ENCODE peak calls at places on chromosomes 6 and 20, in five cellular contexts. One of them, this sample, is unnamed.
A peak's percentile ranks its signal among the peaks of the same experiment; 100 is the strongest.

GRCh38 chr6:80376411-80376810 is 269.9 kb downstream of the BCKDHB start:
- DNase-seq in IMR-90: peak; percentile 53
- DNase-seq in upper lobe of right lung: no peak
- DNase-seq in colonic mucosa: no peak
- DNase-seq in endodermal cell: no peak
- DNase-seq in this sample: no peak

GRCh38 chr6:145735356-145736165 is at the start of gene EPM2A:
- DNase-seq in IMR-90: peak; percentile 78
- DNase-seq in upper lobe of right lung: peak; percentile 95
- DNase-seq in colonic mucosa: peak; percentile 80
- DNase-seq in endodermal cell: peak; percentile 93
- DNase-seq in this sample: peak; percentile 88

GRCh38 chr6:134510121-134510520 is 192.2 kb upstream of the SGK1 start:
- DNase-seq in IMR-90: peak; percentile 85
- DNase-seq in upper lobe of right lung: no peak
- DNase-seq in colonic mucosa: no peak
- DNase-seq in endodermal cell: no peak
- DNase-seq in this sample: no peak

GRCh38 chr6:135334169-135334568 is 153.1 kb downstream of the MYB start:
- DNase-seq in IMR-90: peak; percentile 58
- DNase-seq in upper lobe of right lung: no peak
- DNase-seq in colonic mucosa: no peak
- DNase-seq in endodermal cell: no peak
- DNase-seq in this sample: no peak

GRCh38 chr6:153956807-153957206 is 82.2 kb upstream of the OPRM1 start:
- DNase-seq in IMR-90: no peak
- DNase-seq in upper lobe of right lung: no peak
- DNase-seq in colonic mucosa: no peak
- DNase-seq in endodermal cell: no peak
- DNase-seq in this sample: no peak

GRCh38 chr20:51931321-51931720 is 129.0 kb upstream of the SALL4 start:
- DNase-seq in IMR-90: no peak
- DNase-seq in upper lobe of right lung: no peak
- DNase-seq in colonic mucosa: no peak
- DNase-seq in endodermal cell: peak; percentile 54
- DNase-seq in this sample: no peak

GRCh38 chr6:137767931-137768690 is 98.9 kb upstream of the TNFAIP3 start:
- DNase-seq in IMR-90: peak; percentile 64
- DNase-seq in upper lobe of right lung: no peak
- DNase-seq in colonic mucosa: no peak
- DNase-seq in endodermal cell: no peak
- DNase-seq in this sample: no peak

GRCh38 chr6:166600932-166601331 is 14.5 kb upstream of the RAMACL start:
- DNase-seq in IMR-90: no peak
- DNase-seq in upper lobe of right lung: no peak
- DNase-seq in colonic mucosa: no peak
- DNase-seq in endodermal cell: peak; percentile 22
- DNase-seq in this sample: no peak

GRCh38 chr20:44603327-44603726 is 20.9 kb downstream of the PKIG start:
- DNase-seq in IMR-90: no peak
- DNase-seq in upper lobe of right lung: no peak
- DNase-seq in colonic mucosa: no peak
- DNase-seq in endodermal cell: no peak
- DNase-seq in this sample: no peak

GRCh38 chr20:21574443-21574842 is 60.6 kb upstream of the NKX2-2 start:
- DNase-seq in IMR-90: no peak
- DNase-seq in upper lobe of right lung: no peak
- DNase-seq in colonic mucosa: no peak
- DNase-seq in endodermal cell: no peak
- DNase-seq in this sample: no peak

DNA sequence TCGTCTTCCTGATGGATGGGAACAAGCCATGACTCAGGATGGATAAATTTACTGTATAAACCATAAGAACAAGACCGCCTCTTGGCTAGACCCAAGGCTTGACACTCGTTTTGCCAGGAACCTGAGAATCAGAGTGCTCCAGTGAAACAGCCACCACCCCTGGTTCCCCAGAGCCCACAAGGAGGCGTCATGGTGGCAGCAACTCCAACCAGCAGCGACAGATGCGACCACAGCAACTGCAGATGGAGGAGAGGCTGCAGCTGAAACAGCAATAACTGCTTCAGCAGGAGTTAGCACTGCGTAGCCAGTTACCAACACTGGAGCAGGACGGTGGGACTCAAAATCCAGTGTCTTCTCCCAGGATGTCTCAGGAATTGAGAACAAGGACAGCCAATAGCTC is 100.9 kb upstream of the SAMD5 start:
- DNase-seq in IMR-90: no peak
- DNase-seq in upper lobe of right lung: no peak
- DNase-seq in colonic mucosa: no peak
- DNase-seq in endodermal cell: peak; percentile 79
- DNase-seq in this sample: peak; percentile 30
- TF ChIP-seq CTCF in IMR-90: no peak
- TF ChIP-seq CTCF in upper lobe of right lung: no peak
- TF ChIP-seq CTCF in colonic mucosa: no peak
- TF ChIP-seq CTCF in endodermal cell: peak; percentile 70
- TF ChIP-seq CTCF in this sample: no peak

GRCh38 chr6:90294008-90294511 is 2.6 kb downstream of the BACH2 start:
- DNase-seq in IMR-90: no peak
- DNase-seq in upper lobe of right lung: no peak
- DNase-seq in colonic mucosa: no peak
- DNase-seq in endodermal cell: no peak
- DNase-seq in this sample: no peak

GRCh38 chr6:90294614-90294988 is 2.0 kb downstream of the BACH2 start:
- DNase-seq in IMR-90: no peak
- DNase-seq in upper lobe of right lung: no peak
- DNase-seq in colonic mucosa: no peak
- DNase-seq in endodermal cell: peak; percentile 58
- DNase-seq in this sample: no peak

GRCh38 chr6:90295854-90296345 is 743 bp downstream of the BACH2 start:
- DNase-seq in IMR-90: peak; percentile 68
- DNase-seq in upper lobe of right lung: peak; percentile 76
- DNase-seq in colonic mucosa: peak; percentile 66
- DNase-seq in endodermal cell: peak; percentile 84
- DNase-seq in this sample: peak; percentile 75

GRCh38 chr6:90296346-90297123 is at the start of gene BACH2:
- DNase-seq in IMR-90: peak; percentile 92
- DNase-seq in upper lobe of right lung: peak; percentile 93
- DNase-seq in colonic mucosa: peak; percentile 92
- DNase-seq in endodermal cell: peak; percentile 96
- DNase-seq in this sample: peak; percentile 90

DNA sequence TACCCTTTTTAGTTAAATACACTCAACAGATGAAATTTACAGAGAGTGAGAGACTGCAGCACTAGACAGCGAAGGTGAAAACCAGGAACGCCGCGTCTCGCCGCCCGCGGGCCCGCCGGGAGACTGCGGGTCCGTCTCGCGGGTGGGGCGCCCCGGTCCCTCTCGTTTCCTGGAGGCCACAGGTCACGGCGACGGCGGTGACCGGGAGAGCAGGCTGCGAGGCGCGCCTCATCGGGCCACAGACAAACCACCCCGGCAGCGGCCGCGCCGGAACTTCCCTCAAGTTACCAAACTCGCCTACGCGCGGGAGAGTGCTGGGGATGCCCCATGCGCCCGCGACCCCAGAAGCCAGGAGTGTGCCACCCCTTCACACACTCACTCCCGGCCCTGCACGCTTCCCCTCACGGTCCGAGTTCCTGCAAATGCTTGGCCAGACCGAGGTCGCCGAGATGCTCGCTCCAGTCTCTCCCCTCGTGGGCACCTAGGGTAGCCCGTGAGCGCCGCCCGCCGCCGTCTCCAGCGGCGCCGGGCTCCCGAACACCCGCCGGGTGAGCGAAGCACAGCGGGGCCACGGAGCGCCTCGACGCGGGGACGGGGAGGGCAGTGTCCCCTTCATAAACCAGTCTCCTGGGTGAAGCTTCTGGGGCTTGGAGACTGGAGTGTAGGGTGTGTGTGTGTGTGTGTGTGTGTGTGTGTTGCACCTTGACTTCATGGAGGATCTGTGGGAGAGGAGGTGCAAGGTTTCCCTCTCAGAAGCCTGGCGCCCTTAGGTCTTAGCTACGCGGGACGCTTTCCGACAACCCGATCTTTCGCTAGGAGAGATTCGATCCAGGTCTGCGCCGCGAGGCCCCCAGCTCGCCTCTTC is 1.4 kb downstream of the BACH2 start:
- DNase-seq in IMR-90: peak; percentile 43
- DNase-seq in upper lobe of right lung: peak; percentile 75
- DNase-seq in colonic mucosa: peak; percentile 28
- DNase-seq in endodermal cell: peak; percentile 68
- DNase-seq in this sample: peak; percentile 71
- TF ChIP-seq CTCF in IMR-90: peak; percentile 39
- TF ChIP-seq CTCF in upper lobe of right lung: no peak
- TF ChIP-seq CTCF in colonic mucosa: no peak
- TF ChIP-seq CTCF in endodermal cell: no peak
- TF ChIP-seq CTCF in this sample: no peak

DNA sequence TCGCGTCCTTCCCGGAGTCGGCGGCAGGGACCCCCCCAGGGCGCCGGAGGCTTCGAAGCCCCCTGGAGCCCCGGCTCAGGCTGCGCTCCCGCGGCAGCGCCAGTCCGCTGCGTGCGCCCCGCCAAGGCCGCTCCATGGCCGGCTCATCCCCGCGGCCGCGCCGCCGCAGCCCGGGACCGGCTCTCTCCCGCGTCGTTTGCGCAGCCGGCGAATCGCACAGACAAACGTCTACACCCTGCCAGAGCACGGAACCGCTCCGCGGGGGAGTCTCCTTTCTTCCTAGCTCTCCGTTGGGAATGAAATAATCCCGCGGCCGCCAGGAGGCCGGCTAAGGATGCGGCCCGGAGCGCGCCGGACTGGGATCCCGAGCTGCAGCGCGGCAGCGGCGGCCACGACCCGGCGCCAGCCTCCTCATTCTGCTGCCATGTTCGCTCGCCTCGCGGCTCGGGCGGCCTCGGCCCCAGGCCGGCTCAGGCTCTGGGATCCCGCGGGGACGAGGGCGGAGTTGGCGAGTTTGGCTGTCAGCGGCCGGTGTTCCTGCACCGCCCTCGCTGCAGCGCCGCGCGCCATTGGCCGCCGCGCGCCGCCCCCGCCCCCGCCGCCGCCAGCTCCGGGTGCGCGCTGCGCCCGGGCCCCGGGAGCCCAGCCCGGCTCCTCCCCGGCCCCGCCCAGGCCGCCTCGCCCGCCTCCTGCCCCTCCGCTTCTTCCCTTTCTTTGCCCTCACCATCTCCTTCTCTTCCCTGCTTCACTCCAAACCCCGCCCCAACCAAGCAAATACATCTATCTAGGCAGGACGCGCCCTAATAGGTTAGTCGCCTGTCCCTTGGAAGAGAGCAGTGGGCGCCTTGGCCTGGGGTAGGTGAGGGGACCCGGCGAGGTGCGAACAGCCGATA is at the start of gene GFOD1:
- DNase-seq in IMR-90: peak; percentile 78
- DNase-seq in upper lobe of right lung: peak; percentile 95
- DNase-seq in colonic mucosa: peak; percentile 90
- DNase-seq in endodermal cell: peak; percentile 96
- DNase-seq in this sample: peak; percentile 95
- TF ChIP-seq CTCF in IMR-90: peak; percentile 24
- TF ChIP-seq CTCF in upper lobe of right lung: peak; percentile 21
- TF ChIP-seq CTCF in colonic mucosa: no peak
- TF ChIP-seq CTCF in endodermal cell: peak; percentile 61
- TF ChIP-seq CTCF in this sample: no peak

DNA sequence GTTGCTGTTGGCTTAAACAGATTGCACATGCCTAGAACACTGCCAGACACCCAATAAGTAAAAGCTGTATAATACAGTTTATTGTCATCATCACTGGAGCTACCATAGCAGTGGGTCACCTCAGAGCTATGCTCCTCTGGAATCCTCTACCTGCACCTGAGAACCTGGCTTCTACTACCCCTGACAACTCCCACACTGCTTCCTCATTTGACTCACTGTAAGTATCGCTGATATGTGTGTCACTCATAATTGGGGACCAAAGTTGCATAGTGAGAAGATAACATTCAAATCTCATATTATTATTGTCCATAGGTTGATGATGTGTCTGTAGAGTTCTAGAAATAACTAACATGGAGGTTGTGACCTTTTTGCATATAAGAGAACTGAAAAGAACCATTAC is 5.3 kb downstream of the SLC17A3 start:
- DNase-seq in IMR-90: no peak
- DNase-seq in upper lobe of right lung: no peak
- DNase-seq in colonic mucosa: no peak
- DNase-seq in endodermal cell: no peak
- DNase-seq in this sample: no peak
- TF ChIP-seq CTCF in IMR-90: no peak
- TF ChIP-seq CTCF in upper lobe of right lung: no peak
- TF ChIP-seq CTCF in colonic mucosa: no peak
- TF ChIP-seq CTCF in endodermal cell: no peak
- TF ChIP-seq CTCF in this sample: no peak

GRCh38 chr6:110618591-110619267 is 142.3 kb upstream of the SLC22A16 start:
- DNase-seq in IMR-90: peak; percentile 28
- DNase-seq in upper lobe of right lung: no peak
- DNase-seq in colonic mucosa: no peak
- DNase-seq in endodermal cell: peak; percentile 63
- DNase-seq in this sample: no peak
- TF ChIP-seq CTCF in IMR-90: peak; percentile 39
- TF ChIP-seq CTCF in upper lobe of right lung: peak; percentile 5
- TF ChIP-seq CTCF in colonic mucosa: peak; percentile 28
- TF ChIP-seq CTCF in endodermal cell: peak; percentile 75
- TF ChIP-seq CTCF in this sample: peak; percentile 54

This sample was measured in right lobe of liver.